ENCODE peak calls at places on chromosomes 2 and 18, in ten cellular contexts. V is pancreas; R is Peyer's patch; E is stimulated activated naive CD4-positive, alpha-beta T cell; D is GDM1; X is heart left ventricle; C is activated naive CD8-positive, alpha-beta T cell treated with anti-CD3 and anti-CD28 coated beads, Interleukin-2, amount 10 ng/mL, durations not matched to agents 7 days and 5 days; F is right atrium auricular region; Y is germinal center; I is HEK293T. L is an unnamed sample.

GRCh38 chr18:9594782-9595181 is 19.6 kb downstream of the PPP4R1 start:
- DNase-seq in V (no peak), R (peak; percentile 67), E (no peak), D (no peak), X (no peak), C (no peak), F (no peak), Y (no peak), I (no peak), L (no peak)

GRCh38 chr2:20930928-20931327 is 108.0 kb upstream of the LDAH start:
- DNase-seq in V (no peak), R (no peak), E (no peak), D (no peak), X (no peak), C (no peak), F (no peak), Y (no peak), I (no peak), L (no peak)

GRCh38 chr2:233059797-233060499 is at the start of gene INPP5D:
- DNase-seq in V (peak; percentile 53), R (peak; percentile 91), E (peak; percentile 81), D (peak; percentile 83), X (peak; percentile 68), C (peak; percentile 79), F (peak; percentile 73), Y (peak; percentile 80), I (no peak), L (peak; percentile 71)

GRCh38 chr2:119283873-119284331 is 60.3 kb downstream of the STEAP3 start:
- DNase-seq in V (peak; percentile 55), R (peak; percentile 59), E (no peak), D (no peak), X (peak; percentile 57), C (no peak), F (peak; percentile 85), Y (no peak), I (no peak), L (no peak)

GRCh38 chr2:218402911-218403411 is 3.3 kb downstream of the CTDSP1 start:
- DNase-seq in V (no peak), R (no peak), E (no peak), D (no peak), X (no peak), C (no peak), F (no peak), Y (no peak), I (no peak), L (no peak)

GRCh38 chr2:171083426-171083825 is 77.3 kb downstream of the TLK1 start:
- DNase-seq in V (no peak), R (no peak), E (no peak), D (no peak), X (no peak), C (no peak), F (no peak), Y (no peak), I (no peak), L (no peak)

GRCh38 chr2:147845608-147846002 is 776 bp downstream of the ACVR2A start:
- DNase-seq in V (no peak), R (no peak), E (peak; percentile 47), D (no peak), X (no peak), C (no peak), F (no peak), Y (no peak), I (no peak), L (no peak)

GRCh38 chr2:40274284-40274683 is 177.6 kb downstream of the SLC8A1 start:
- DNase-seq in V (no peak), R (no peak), E (no peak), D (no peak), X (no peak), C (no peak), F (no peak), Y (no peak), I (no peak), L (no peak)

GRCh38 chr2:174522553-174522952 is 35.7 kb upstream of the GPR155 start:
- DNase-seq in V (no peak), R (no peak), E (no peak), D (no peak), X (no peak), C (no peak), F (no peak), Y (no peak), I (no peak), L (no peak)